ENCODE peak calls at places on chromosomes 4 and X, in five cellular contexts. Q is progenitor cell of endocrine pancreas; J is AG20443; K is amniotic epithelial cell; X is activated CD8-positive, alpha-beta memory T cell treated with anti-CD3 and anti-CD28 coated beads, Interleukin-2, amount 50 U/mL, for 48 hours. I is an unnamed sample.

GRCh38 chrX:106862972-106863688 is 40.0 kb downstream of the RIPPLY1 start:
- DNase-seq in Q (no peak), X (peak), J (no peak), K (no peak), I (peak)

GRCh38 chr4:156291317-156291716 is 337.7 kb upstream of the CTSO start:
- DNase-seq in X (no peak), Q (no peak), J (peak), K (peak), I (no peak)

GRCh38 chr4:75630174-75630931 is at the start of gene CDKL2:
- DNase-seq in X (peak), J (peak), Q (peak), K (peak), I (peak)

GRCh38 chr4:124936427-124936826 is 223.9 kb upstream of the ANKRD50 start:
- DNase-seq in K (no peak), Q (no peak), J (peak), X (no peak), I (no peak)

GRCh38 chr4:122854860-122855259 is 28.2 kb downstream of the FGF2 start:
- DNase-seq in K (peak), J (no peak), X (no peak), Q (no peak), I (no peak)

GRCh38 chr4:81722229-81722900 is 250.7 kb upstream of the RASGEF1B start:
- DNase-seq in J (no peak), Q (no peak), K (no peak), X (no peak), I (no peak)

GRCh38 chr4:3311489-3312171 is 18.8 kb downstream of the RGS12 start:
- DNase-seq in K (no peak), J (no peak), X (peak), Q (no peak), I (no peak)

GRCh38 chrX:80812176-80812575 is 2.5 kb upstream of the BRWD3 start:
- DNase-seq in J (peak), Q (no peak), X (peak), K (peak), I (peak)

GRCh38 chr4:79987401-79987800 is 85.6 kb downstream of the ANTXR2 start:
- DNase-seq in X (no peak), J (no peak), Q (no peak), K (peak), I (no peak)

GRCh38 chr4:76688737-76689078 is 209.2 kb downstream of the SOWAHB start:
- DNase-seq in Q (no peak), K (no peak), X (no peak), J (no peak), I (peak)

GRCh38 chr4:185106353-185106752 is 36.7 kb upstream of the SLC25A4 start:
- DNase-seq in X (no peak), J (no peak), Q (no peak), K (no peak), I (no peak)